ENCODE peak calls at places on chromosomes 5 and 9, in six cellular contexts. N, H, V, F, I and K are unnamed samples.

GRCh38 chr5:144122641-144123040 is 47.8 kb downstream of the YIPF5 start:
- DNase-seq in N (peak), H (no peak), V (no peak), F (no peak), I (no peak), K (no peak)

GRCh38 chr9:128565578-128565977 is 13.2 kb downstream of the SPTAN1 start:
- DNase-seq in N (no peak), H (no peak), V (no peak), F (no peak), I (no peak), K (no peak)

GRCh38 chr5:32949571-32949970 is 238.4 kb downstream of the NPR3 start:
- DNase-seq in N (no peak), H (no peak), V (no peak), F (no peak), I (no peak), K (no peak)

GRCh38 chr5:90279091-90279490 is 130.5 kb downstream of the CETN3 start:
- DNase-seq in N (no peak), H (no peak), V (no peak), F (no peak), I (no peak), K (no peak)

GRCh38 chr5:168877132-168877895 is 298.1 kb upstream of the PANK3 start:
- DNase-seq in N (peak), H (no peak), V (no peak), F (no peak), I (no peak), K (no peak)

GRCh38 chr5:141753971-141754713 is 72.1 kb upstream of the ARAP3 start:
- DNase-seq in N (no peak), H (peak), V (no peak), F (peak), I (no peak), K (peak)

GRCh38 chr5:91058575-91058974 is 324.5 kb downstream of the ARRDC3 start:
- DNase-seq in N (no peak), H (peak), V (no peak), F (no peak), I (no peak), K (no peak)

GRCh38 chr9:35499701-35500030 is 9.8 kb downstream of the RUSC2 start:
- DNase-seq in N (no peak), H (no peak), V (no peak), F (no peak), I (no peak), K (no peak)

GRCh38 chr5:14806452-14806851 is 65.1 kb downstream of the ANKH start:
- DNase-seq in N (no peak), H (no peak), V (no peak), F (peak), I (peak), K (no peak)

GRCh38 chr5:42547146-42547545 is 123.9 kb downstream of the GHR start:
- DNase-seq in N (no peak), H (peak), V (no peak), F (peak), I (no peak), K (no peak)

GRCh38 chr9:126672634-126673284 is 59.0 kb downstream of the LMX1B start:
- DNase-seq in N (no peak), H (no peak), V (no peak), F (no peak), I (no peak), K (no peak)

GRCh38 chr5:116897291-116897690 is 322.7 kb upstream of the SEMA6A start:
- DNase-seq in N (no peak), H (no peak), V (no peak), F (no peak), I (no peak), K (no peak)

GRCh38 chr5:168974081-168974480 is 326.9 kb downstream of the SLIT3 start:
- DNase-seq in N (no peak), H (peak), V (no peak), F (no peak), I (no peak), K (no peak)

GRCh38 chr5:56917534-56917933 is 8.1 kb downstream of the SETD9 start:
- DNase-seq in N (no peak), H (no peak), V (no peak), F (no peak), I (no peak), K (no peak)

GRCh38 chr5:136040746-136041415 is 12.1 kb downstream of the TGFBI start:
- DNase-seq in N (peak), H (no peak), V (no peak), F (no peak), I (no peak), K (no peak)

GRCh38 chr5:63963080-63963735 is 963 bp upstream of the HTR1A start:
- DNase-seq in N (peak), H (peak), V (peak), F (peak), I (no peak), K (peak)

GRCh38 chr5:55226027-55226933 is 835 bp downstream of the MCIDAS start:
- DNase-seq in N (peak), H (peak), V (peak), F (peak), I (no peak), K (peak)
- H3K4me3 ChIP-seq in N (peak), H (peak), V (peak), F (no peak), I (peak), K (peak)

GRCh38 chr5:75507841-75508240 is 3.6 kb downstream of the CERT1 start:
- DNase-seq in N (no peak), H (no peak), V (no peak), F (no peak), I (no peak), K (no peak)

GRCh38 chr5:75510836-75511434 is 494 bp downstream of the CERT1 start:
- DNase-seq in N (peak), H (peak), V (no peak), F (peak), I (peak), K (peak)

GRCh38 chr5:75511435-75512382 is at the start of the genes CERT1 and POLK:
- DNase-seq in N (peak), H (peak), V (peak), F (peak), I (peak), K (peak)

GRCh38 chr5:75510417-75510835 is 1.0 kb downstream of the CERT1 start:
- DNase-seq in N (no peak), H (no peak), V (no peak), F (peak), I (no peak), K (no peak)

GRCh38 chr5:75509956-75510355 is 1.5 kb downstream of the CERT1 start:
- DNase-seq in N (no peak), H (peak), V (no peak), F (peak), I (no peak), K (peak)
- H3K27ac ChIP-seq in N (no peak), H (peak), V (no peak), F (peak), I (peak), K (no peak)

GRCh38 chr9:15513335-15513734 is 2.6 kb upstream of the PSIP1 start:
- DNase-seq in N (peak), H (peak), V (no peak), F (no peak), I (no peak), K (peak)

GRCh38 chr9:15509931-15510788 is 610 bp downstream of the PSIP1 start:
- DNase-seq in N (peak), H (peak), V (peak), F (no peak), I (peak), K (peak)

GRCh38 chr9:15510789-15511575 is at the start of gene PSIP1:
- DNase-seq in N (peak), H (peak), V (peak), F (peak), I (peak), K (peak)

GRCh38 chr9:15512889-15513288 is 2.1 kb upstream of the PSIP1 start:
- DNase-seq in N (no peak), H (no peak), V (no peak), F (no peak), I (no peak), K (no peak)

GRCh38 chr9:15512204-15512603 is 1.4 kb upstream of the PSIP1 start:
- DNase-seq in N (no peak), H (no peak), V (no peak), F (no peak), I (no peak), K (no peak)
- H3K4me3 ChIP-seq in N (no peak), H (no peak), V (no peak), F (no peak), I (no peak), K (no peak)

GRCh38 chr5:8456846-8457186 is 587.9 kb downstream of the MTRR start:
- DNase-seq in N (no peak), H (no peak), V (no peak), F (peak), I (no peak), K (no peak)

GRCh38 chr5:8457187-8458037 is 588.5 kb downstream of the MTRR start:
- DNase-seq in N (peak), H (peak), V (peak), F (peak), I (peak), K (peak)

GRCh38 chr5:8462565-8462964 is 593.6 kb downstream of the MTRR start:
- DNase-seq in N (no peak), H (no peak), V (no peak), F (no peak), I (no peak), K (no peak)

GRCh38 chr5:8461543-8461942 is 592.6 kb downstream of the MTRR start:
- DNase-seq in N (no peak), H (no peak), V (no peak), F (no peak), I (no peak), K (no peak)

GRCh38 chr5:8458038-8458383 is 589.1 kb downstream of the MTRR start:
- DNase-seq in N (peak), H (no peak), V (no peak), F (peak), I (no peak), K (peak)
- H3K27ac ChIP-seq in N (peak), H (peak), V (peak), F (peak), I (peak), K (peak)

DNA sequence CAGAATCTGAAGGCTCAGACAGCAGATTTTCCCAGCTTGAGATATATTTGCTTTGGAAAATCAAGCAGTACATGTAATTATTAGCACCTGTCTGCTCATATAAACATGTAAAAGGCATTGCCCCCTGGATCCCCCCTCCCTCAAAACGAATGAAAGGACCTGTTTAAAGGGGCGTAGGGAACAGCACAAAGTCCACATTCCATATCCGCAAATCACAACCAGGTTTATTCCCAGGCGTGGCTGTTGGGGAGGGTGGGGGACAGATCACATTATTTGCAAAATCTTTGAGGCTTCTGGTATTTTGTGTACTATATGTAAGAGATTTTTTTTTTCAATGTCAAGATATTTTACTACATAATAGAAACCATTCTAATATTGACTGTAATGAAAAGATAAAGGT is 8.7 kb upstream of the MRPS2 start:
- DNase-seq in N (no peak), H (no peak), V (no peak), F (no peak), I (no peak), K (no peak)
- H3K4me3 ChIP-seq in N (no peak), H (no peak), V (no peak), F (no peak), I (no peak), K (no peak)

GRCh38 chr9:130208600-130209347 is 36.6 kb downstream of the NCS1 start:
- DNase-seq in N (no peak), H (no peak), V (no peak), F (no peak), I (no peak), K (no peak)
- H3K27ac ChIP-seq in N (no peak), H (no peak), V (no peak), F (no peak), I (no peak), K (no peak)

GRCh38 chr9:98087420-98088354 is 31.2 kb downstream of the NANS start:
- DNase-seq in N (no peak), H (no peak), V (peak), F (peak), I (peak), K (no peak)
- H3K4me3 ChIP-seq in N (no peak), H (no peak), V (peak), F (peak), I (peak), K (no peak)

DNA sequence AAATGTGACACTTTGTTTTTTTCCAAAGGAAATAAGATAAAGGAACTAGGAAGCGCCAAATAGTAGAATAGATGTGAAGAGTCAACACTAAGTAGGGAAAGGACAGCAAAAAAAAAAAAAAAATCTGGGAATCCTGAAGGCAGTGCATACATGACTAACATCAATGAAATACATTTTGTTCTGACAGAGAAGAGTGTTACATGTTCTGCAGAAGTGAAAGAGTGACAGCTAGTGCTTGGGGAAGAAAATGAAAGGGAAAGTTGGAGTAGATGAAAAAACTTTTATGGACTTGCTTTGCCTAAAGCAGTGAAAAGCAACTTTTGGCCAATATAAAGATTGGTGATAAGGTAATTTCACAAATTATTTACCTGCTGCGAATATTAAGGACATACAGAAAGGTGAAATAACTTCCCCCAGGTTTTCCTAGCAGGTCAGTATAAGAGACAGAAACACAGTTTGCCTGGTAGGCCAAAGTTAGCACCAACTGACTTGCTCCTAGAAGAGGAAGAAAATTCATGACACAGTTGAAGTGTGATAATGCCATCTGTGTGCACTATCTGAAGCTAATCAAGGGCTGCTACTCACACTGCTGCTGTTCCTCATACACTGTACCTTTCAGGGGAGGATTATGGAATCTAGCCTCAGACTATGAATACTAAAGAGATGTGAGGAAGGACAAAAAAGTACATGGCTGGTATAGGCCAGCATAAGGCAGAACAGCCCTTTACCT is 38.6 kb downstream of the RANBP6 start:
- DNase-seq in N (no peak), H (no peak), V (no peak), F (peak), I (no peak), K (no peak)
- H3K27ac ChIP-seq in N (no peak), H (no peak), V (no peak), F (no peak), I (no peak), K (no peak)

GRCh38 chr9:101381833-101382342 is 2.9 kb downstream of the BAAT start:
- DNase-seq in N (no peak), H (no peak), V (no peak), F (no peak), I (no peak), K (no peak)
- H3K4me3 ChIP-seq in N (no peak), H (peak), V (no peak), F (no peak), I (no peak), K (no peak)

GRCh38 chr5:139306197-139306596 is 12.7 kb downstream of the MATR3 start:
- DNase-seq in N (no peak), H (no peak), V (no peak), F (no peak), I (no peak), K (no peak)
- H3K27ac ChIP-seq in N (no peak), H (no peak), V (no peak), F (no peak), I (no peak), K (no peak)